ENCODE peak calls at places on chromosomes 2 and 18, in seven cellular contexts. H, I, G, E, Q, U and X are unnamed samples.

GRCh38 chr18:58315041-58315440 is 271.0 kb downstream of the NEDD4L start:
- DNase-seq in H (no peak), I (no peak), G (no peak), E (no peak), Q (no peak), U (no peak), X (no peak)

GRCh38 chr2:160687629-160688028 is 194.0 kb upstream of the RBMS1 start:
- DNase-seq in H (no peak), I (no peak), G (no peak), E (no peak), Q (no peak), U (no peak), X (no peak)

GRCh38 chr18:45059695-45060094 is 379.0 kb downstream of the SETBP1 start:
- DNase-seq in H (no peak), I (no peak), G (no peak), E (peak; percentile 49), Q (peak; percentile 61), U (no peak), X (no peak)

GRCh38 chr2:42878581-42878980 is 86.2 kb upstream of the HAAO start:
- DNase-seq in H (no peak), I (no peak), G (no peak), E (no peak), Q (no peak), U (no peak), X (no peak)

GRCh38 chr2:15818186-15818795 is 122.1 kb upstream of the MYCN start:
- DNase-seq in H (no peak), I (no peak), G (no peak), E (no peak), Q (no peak), U (no peak), X (no peak)

GRCh38 chr2:113700186-113700841 is 56.1 kb downstream of the SLC35F5 start:
- DNase-seq in H (no peak), I (peak; percentile 64), G (no peak), E (no peak), Q (peak; percentile 51), U (peak; percentile 27), X (no peak)

GRCh38 chr18:54023471-54023870 is 201.0 kb downstream of the MBD2 start:
- DNase-seq in H (no peak), I (no peak), G (no peak), E (peak; percentile 62), Q (peak; percentile 44), U (no peak), X (no peak)

GRCh38 chr2:157508676-157509075 is 64.8 kb upstream of the CYTIP start:
- DNase-seq in H (no peak), I (no peak), G (no peak), E (no peak), Q (no peak), U (no peak), X (no peak)

GRCh38 chr2:118846667-118847446 is 591 bp downstream of the EN1 start:
- DNase-seq in H (peak; percentile 81), I (no peak), G (no peak), E (no peak), Q (no peak), U (no peak), X (no peak)

GRCh38 chr18:54269924-54270844 is 867 bp downstream of the POLI start:
- DNase-seq in H (no peak), I (no peak), G (peak; percentile 71), E (no peak), Q (peak; percentile 62), U (peak; percentile 27), X (no peak)

GRCh38 chr2:173568054-173568453 is 213.4 kb downstream of the CDCA7 start:
- DNase-seq in H (no peak), I (no peak), G (no peak), E (no peak), Q (peak; percentile 24), U (no peak), X (no peak)

GRCh38 chr2:23554054-23554697 is 169.2 kb downstream of the KLHL29 start:
- DNase-seq in H (no peak), I (no peak), G (peak; percentile 90), E (no peak), Q (peak; percentile 71), U (no peak), X (peak; percentile 75)

GRCh38 chr2:108377411-108377810 is 343 bp upstream of the SULT1C4 start:
- DNase-seq in H (no peak), I (no peak), G (no peak), E (no peak), Q (no peak), U (no peak), X (no peak)

GRCh38 chr2:152715854-152716428 is 1.3 kb downstream of the PRPF40A start:
- DNase-seq in H (no peak), I (no peak), G (no peak), E (peak; percentile 44), Q (peak; percentile 21), U (no peak), X (no peak)

DNA sequence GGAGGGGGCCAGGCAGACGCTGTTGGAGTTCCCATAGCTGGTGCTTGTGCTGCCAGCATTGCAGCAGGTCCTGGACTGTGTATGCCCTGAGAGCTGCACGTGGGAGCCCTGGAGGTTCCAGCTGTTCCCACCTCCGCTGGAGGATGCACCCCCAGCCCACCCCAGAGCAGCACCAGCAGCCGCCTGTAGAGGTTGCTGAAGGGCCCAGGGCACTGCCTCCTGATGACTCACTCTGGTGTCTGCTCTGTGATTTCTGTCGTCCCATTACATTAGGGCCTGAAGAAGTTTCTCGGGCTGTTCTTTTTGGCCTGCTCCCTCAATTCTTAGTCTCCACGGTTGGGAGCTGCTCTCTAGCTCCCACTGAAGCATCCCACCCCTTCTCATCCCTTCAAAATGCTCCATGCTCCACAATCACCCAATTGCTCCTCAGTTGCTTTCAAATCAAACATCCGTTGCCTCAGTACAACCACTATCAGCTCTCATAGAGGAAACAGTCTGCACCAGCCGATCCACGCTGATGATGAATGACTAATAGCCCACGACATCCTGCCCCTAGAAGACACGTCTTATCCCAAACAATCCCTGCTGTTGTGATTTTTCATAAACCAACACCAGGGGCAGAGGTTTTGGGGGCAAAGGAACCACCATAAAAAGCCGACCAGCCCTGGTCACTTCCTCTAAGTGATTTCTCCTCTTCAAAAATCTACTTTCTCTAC is 65.2 kb upstream of the RNF152 start:
- DNase-seq in H (no peak), I (no peak), G (no peak), E (no peak), Q (peak; percentile 57), U (no peak), X (no peak)
- TF ChIP-seq CTCF in H (no peak), I (no peak), G (no peak), E (no peak), Q (peak; percentile 43), U (no peak), X (peak; percentile 40)

DNA sequence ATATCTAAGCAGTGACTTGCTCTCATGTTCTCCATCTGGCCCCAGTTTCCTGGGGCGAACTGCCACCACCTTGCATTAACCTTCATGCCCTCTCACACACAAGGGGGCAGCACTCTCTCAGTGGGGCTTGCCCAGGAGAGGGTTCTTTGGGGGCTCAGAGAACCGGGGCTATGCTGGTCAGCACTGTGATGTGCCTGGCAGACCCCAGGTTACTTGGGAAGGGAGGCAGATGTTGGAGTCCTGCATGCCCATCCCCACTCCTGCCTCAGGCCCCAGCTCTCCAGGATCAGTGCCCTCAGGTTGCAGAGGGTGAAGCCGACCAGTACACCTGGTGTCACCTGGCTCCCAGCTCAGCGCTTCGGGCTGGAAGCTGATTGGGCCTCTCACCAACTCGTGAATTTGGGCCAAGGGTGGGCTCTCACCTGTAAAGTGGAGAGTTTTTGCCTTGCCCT is 396.2 kb upstream of the HS6ST1 start:
- DNase-seq in H (peak; percentile 77), I (no peak), G (no peak), E (no peak), Q (no peak), U (no peak), X (no peak)
- TF ChIP-seq CTCF in H (no peak), I (no peak), G (no peak), E (no peak), Q (peak; percentile 18), U (no peak), X (peak; percentile 18)

GRCh38 chr2:100820346-100821254 is 661 bp downstream of the NPAS2 start:
- DNase-seq in H (no peak), I (no peak), G (no peak), E (no peak), Q (no peak), U (no peak), X (no peak)

GRCh38 chr2:100817388-100817985 is 2.5 kb upstream of the NPAS2 start:
- DNase-seq in H (no peak), I (no peak), G (no peak), E (no peak), Q (no peak), U (no peak), X (no peak)

GRCh38 chr2:100818003-100818605 is 1.8 kb upstream of the NPAS2 start:
- DNase-seq in H (no peak), I (no peak), G (no peak), E (peak; percentile 53), Q (peak; percentile 73), U (no peak), X (no peak)

GRCh38 chr2:100819365-100820345 is at the start of gene NPAS2:
- DNase-seq in H (no peak), I (no peak), G (peak; percentile 71), E (peak; percentile 49), Q (peak; percentile 79), U (no peak), X (no peak)

DNA sequence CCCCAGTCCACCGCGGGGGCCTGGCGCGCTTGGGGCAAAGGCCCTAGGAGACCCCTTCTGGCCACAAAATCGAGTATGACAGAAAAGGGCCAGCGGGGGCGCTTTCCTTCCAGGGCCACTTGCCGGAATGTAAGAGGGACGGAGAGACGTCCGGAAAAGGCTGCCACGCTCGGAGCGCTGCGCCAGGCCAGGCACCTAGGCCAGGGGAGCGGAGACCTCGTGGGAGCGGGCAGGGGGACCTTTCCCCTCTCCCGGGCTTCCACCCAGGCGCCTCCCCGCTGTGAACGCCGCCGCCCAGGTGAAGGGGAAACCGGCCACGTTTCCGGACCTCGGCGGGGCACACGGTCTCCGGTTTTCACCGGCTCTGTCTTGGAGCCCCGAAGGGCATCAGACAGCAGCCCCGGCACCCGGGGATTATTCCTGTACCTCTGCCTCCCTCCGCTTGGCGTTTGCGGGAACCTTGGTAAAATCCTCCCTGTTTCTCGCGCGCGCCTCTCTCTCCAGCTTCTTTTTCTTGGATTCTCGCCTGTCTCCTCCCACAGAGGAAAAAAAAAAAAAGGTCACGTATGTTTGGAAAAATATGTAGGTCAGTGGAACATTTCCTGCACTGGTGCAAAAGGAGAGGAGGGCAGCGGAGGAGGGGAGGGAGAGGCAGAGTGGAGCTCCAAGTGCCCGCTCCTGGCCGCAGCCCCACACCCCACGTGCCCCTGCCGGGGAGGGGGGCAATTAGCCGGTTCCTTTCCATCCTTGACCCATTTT is 1.2 kb upstream of the NPAS2 start:
- DNase-seq in H (peak; percentile 86), I (peak; percentile 71), G (peak; percentile 89), E (peak; percentile 59), Q (peak; percentile 94), U (no peak), X (no peak)
- TF ChIP-seq CTCF in H (peak; percentile 49), I (peak; percentile 21), G (peak; percentile 11), E (peak; percentile 55), Q (peak; percentile 32), U (no peak), X (peak; percentile 76)

DNA sequence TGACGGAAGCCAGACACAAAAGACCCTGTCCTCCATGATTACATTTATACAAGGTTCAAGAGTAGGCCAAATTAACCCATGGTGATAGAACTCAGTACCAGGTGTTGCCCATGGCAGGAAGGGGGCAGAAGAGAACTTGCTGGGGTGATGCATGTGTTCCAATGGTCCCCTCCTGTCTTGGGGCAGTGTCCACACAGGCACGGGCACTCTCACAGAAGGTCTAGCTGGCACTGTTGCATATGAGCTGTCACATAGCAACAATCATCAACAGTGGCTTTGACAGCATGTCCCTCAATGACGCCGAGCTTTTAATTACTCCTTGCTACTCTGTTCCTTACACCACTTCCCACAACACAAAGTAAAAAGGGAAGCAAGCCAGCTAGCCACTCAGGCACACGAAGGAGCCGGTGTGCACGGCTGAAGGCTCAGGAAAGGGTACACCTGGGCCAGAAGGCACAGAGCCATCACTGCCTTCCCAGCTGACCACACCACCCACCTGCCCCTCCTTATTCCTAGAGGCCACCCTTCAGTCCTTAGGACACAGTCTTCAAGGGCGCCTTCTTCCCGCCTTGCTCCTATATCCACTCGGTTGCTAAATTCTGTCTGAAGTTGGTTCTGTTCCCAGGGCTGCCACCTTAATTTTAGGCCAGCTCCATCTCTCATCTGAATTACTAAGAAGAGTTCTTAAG is 28.9 kb downstream of the RPL31 start:
- DNase-seq in H (peak; percentile 51), I (no peak), G (no peak), E (no peak), Q (no peak), U (no peak), X (no peak)
- TF ChIP-seq CTCF in H (no peak), I (no peak), G (no peak), E (no peak), Q (no peak), U (no peak), X (no peak)